ENCODE peak calls at places on chromosomes 13 and 19, in four cellular contexts. F is left lung, Y is AG08395, W is thoracic aorta. S is an unnamed sample.

GRCh38 chr13:83709751-83710515 is 172.3 kb downstream of the SLITRK1 start:
- DNase-seq in W (no peak), Y (no peak), F (no peak), S (no peak)

GRCh38 chr19:16258440-16258903 is 60.8 kb downstream of the AP1M1 start:
- DNase-seq in F (peak; percentile 73), W (no peak), Y (no peak), S (peak; percentile 54)

GRCh38 chr19:993361-993830 is 6.8 kb upstream of the GRIN3B start:
- DNase-seq in W (no peak), F (no peak), Y (no peak), S (no peak)

GRCh38 chr19:13066231-13066630 is 36.4 kb downstream of the LYL1 start:
- DNase-seq in Y (no peak), F (no peak), W (no peak), S (no peak)

GRCh38 chr19:30453768-30454167 is 81.6 kb downstream of the ZNF536 start:
- DNase-seq in F (no peak), W (no peak), Y (no peak), S (no peak)

GRCh38 chr13:23799945-23800344 is 89.3 kb downstream of the MIPEP start:
- DNase-seq in F (no peak), Y (peak; percentile 22), W (no peak), S (no peak)

GRCh38 chr19:11905928-11906327 is 18.3 kb downstream of the ZNF69 start:
- DNase-seq in W (no peak), Y (no peak), F (no peak), S (no peak)

GRCh38 chr19:53537126-53537522 is 821 bp upstream of the ZNF331 start:
- DNase-seq in Y (no peak), F (no peak), W (no peak), S (no peak)

GRCh38 chr19:362683-363082 is 18.1 kb upstream of the MIER2 start:
- DNase-seq in Y (no peak), F (no peak), W (no peak), S (no peak)

GRCh38 chr19:8392017-8392591 is 1.9 kb downstream of the RAB11B start:
- DNase-seq in Y (no peak), F (peak; percentile 58), W (no peak), S (no peak)

GRCh38 chr19:57241181-57241580 is 749 bp downstream of the ZNF805 start:
- DNase-seq in W (no peak), Y (peak; percentile 14), F (no peak), S (no peak)

GRCh38 chr13:74105871-74106270 is 28.3 kb downstream of the KLF12 start:
- DNase-seq in W (no peak), F (no peak), Y (no peak), S (no peak)

GRCh38 chr19:38674388-38675133 is 27.1 kb downstream of the ACTN4 start:
- DNase-seq in F (no peak), W (no peak), Y (no peak), S (no peak)

GRCh38 chr13:53189162-53189561 is 160.5 kb downstream of the OLFM4 start:
- DNase-seq in F (no peak), Y (no peak), W (no peak), S (no peak)

GRCh38 chr13:36412736-36413135 is 19.6 kb upstream of the CCNA1 start:
- DNase-seq in F (no peak), Y (no peak), W (no peak), S (no peak)

GRCh38 chr13:27622102-27622820 is 569 bp downstream of the POLR1D start:
- DNase-seq in W (no peak), F (no peak), Y (peak; percentile 10), S (no peak)

GRCh38 chr13:47671762-47672161 is 329.3 kb downstream of the SUCLA2 start:
- DNase-seq in W (no peak), Y (no peak), F (no peak), S (no peak)

GRCh38 chr19:18408053-18408476 is 10.6 kb upstream of the LRRC25 start:
- DNase-seq in W (no peak), Y (no peak), F (no peak), S (peak; percentile 82)

GRCh38 chr13:41411536-41411935 is 45.8 kb upstream of the RGCC start:
- DNase-seq in W (no peak), F (no peak), Y (peak; percentile 70), S (no peak)

GRCh38 chr13:106182404-106182803 is 353.1 kb downstream of the EFNB2 start:
- DNase-seq in W (no peak), Y (peak; percentile 93), F (no peak), S (no peak)

GRCh38 chr19:2810141-2811091 is 9.3 kb upstream of the ZNF554 start:
- DNase-seq in W (no peak), Y (no peak), F (no peak), S (no peak)

GRCh38 chr19:38975214-38975860 is at the start of gene FBXO17:
- DNase-seq in W (no peak), Y (peak; percentile 72), F (peak; percentile 40), S (peak; percentile 22)

GRCh38 chr19:28456708-28457320 is 756.1 kb downstream of the UQCRFS1 start:
- DNase-seq in W (no peak), Y (no peak), F (no peak), S (no peak)

GRCh38 chr19:49338023-49338677 is 2.9 kb downstream of the CD37 start:
- DNase-seq in W (no peak), Y (no peak), F (no peak), S (no peak)

GRCh38 chr13:20125129-20125782 is 35.6 kb downstream of the GJA3 start:
- DNase-seq in W (no peak), Y (peak; percentile 56), F (no peak), S (no peak)

GRCh38 chr13:65387743-65388347 is 1842.3 kb downstream of the PCDH9 start:
- DNase-seq in F (no peak), Y (no peak), W (no peak), S (no peak)

GRCh38 chr13:40776681-40777165 is 5.7 kb upstream of the MRPS31 start:
- DNase-seq in W (no peak), Y (no peak), F (no peak), S (peak; percentile 36)

GRCh38 chr19:48511800-48512503 is at the start of gene LMTK3:
- DNase-seq in F (no peak), Y (no peak), W (no peak), S (no peak)

GRCh38 chr13:38008636-38009035 is 139.1 kb upstream of the TRPC4 start:
- DNase-seq in F (no peak), W (no peak), Y (no peak), S (no peak)